ENCODE peak calls at places on chromosomes 7 and 10, in eight cellular contexts. F is left colon; C is lung microvascular endothelial cell; O is activated CD4-positive, CD25-positive, alpha-beta regulatory T cell; J is HEK293T; A is stimulated activated CD4-positive, alpha-beta T cell treated with anti-CD3 and anti-CD28 coated beads, Interleukin-4, amount 100 ng/mL, for 4 hours; H is Panc1; K is foreskin fibroblast. M is an unnamed sample.

GRCh38 chr7:43906327-43907010 is at the start of gene URGCP:
- DNase-seq in F (peak), C (peak), O (peak), J (peak), A (peak), H (no peak), K (peak), M (peak)

GRCh38 chr10:71729023-71729649 is 9.6 kb upstream of the C10orf105 start:
- DNase-seq in F (peak), C (no peak), O (no peak), J (no peak), A (no peak), H (no peak), K (peak), M (peak)

GRCh38 chr10:116658152-116658551 is 37.4 kb downstream of the PNLIPRP2 start:
- DNase-seq in F (no peak), C (no peak), O (no peak), J (no peak), A (no peak), H (no peak), K (no peak), M (no peak)

GRCh38 chr7:24722386-24723177 is 34.7 kb downstream of the GSDME start:
- DNase-seq in F (no peak), C (peak), O (no peak), J (peak), A (no peak), H (no peak), K (peak), M (peak)

GRCh38 chr10:33152146-33152545 is 182.3 kb downstream of the NRP1 start:
- DNase-seq in F (no peak), C (no peak), O (no peak), J (no peak), A (no peak), H (no peak), K (no peak), M (no peak)

GRCh38 chr10:117621795-117622420 is 79.4 kb downstream of the EMX2 start:
- DNase-seq in F (no peak), C (no peak), O (no peak), J (no peak), A (no peak), H (no peak), K (no peak), M (no peak)

GRCh38 chr10:68543004-68543918 is 15.9 kb upstream of the SLC25A16 start:
- DNase-seq in F (no peak), C (no peak), O (no peak), J (no peak), A (no peak), H (peak), K (peak), M (peak)

GRCh38 chr10:7285545-7286322 is 125.1 kb downstream of the SFMBT2 start:
- DNase-seq in F (no peak), C (no peak), O (no peak), J (no peak), A (no peak), H (no peak), K (peak), M (no peak)

GRCh38 chr7:101198476-101198875 is 2.4 kb downstream of the MOGAT3 start:
- DNase-seq in F (no peak), C (no peak), O (no peak), J (no peak), A (no peak), H (no peak), K (no peak), M (no peak)

GRCh38 chr7:129069021-129069420 is 14.1 kb upstream of the TNPO3 start:
- DNase-seq in F (no peak), C (no peak), O (no peak), J (no peak), A (no peak), H (no peak), K (no peak), M (no peak)

GRCh38 chr10:72068901-72069446 is 19.4 kb downstream of the SPOCK2 start:
- DNase-seq in F (no peak), C (no peak), O (no peak), J (no peak), A (no peak), H (no peak), K (no peak), M (peak)

GRCh38 chr10:16927536-16927935 is 110.3 kb upstream of the RSU1 start:
- DNase-seq in F (no peak), C (peak), O (no peak), J (no peak), A (no peak), H (no peak), K (no peak), M (no peak)

GRCh38 chr10:59905066-59905734 is 1.2 kb downstream of the CCDC6 start:
- DNase-seq in F (peak), C (peak), O (no peak), J (peak), A (peak), H (no peak), K (peak), M (peak)

GRCh38 chr7:47094462-47094861 is 487.4 kb downstream of the TNS3 start:
- DNase-seq in F (no peak), C (no peak), O (no peak), J (no peak), A (no peak), H (no peak), K (no peak), M (no peak)

GRCh38 chr10:60809157-60809556 is 30.9 kb downstream of the CDK1 start:
- DNase-seq in F (no peak), C (no peak), O (no peak), J (no peak), A (no peak), H (no peak), K (peak), M (peak)

GRCh38 chr10:72328829-72329204 is 25.9 kb downstream of the DNAJB12 start:
- DNase-seq in F (no peak), C (no peak), O (no peak), J (no peak), A (no peak), H (no peak), K (no peak), M (no peak)

GRCh38 chr7:140304071-140304799 is 94.1 kb downstream of the SLC37A3 start:
- DNase-seq in F (no peak), C (peak), O (no peak), J (no peak), A (no peak), H (no peak), K (peak), M (peak)

GRCh38 chr10:97869091-97870042 is 19.7 kb downstream of the GOLGA7B start:
- DNase-seq in F (peak), C (peak), O (peak), J (peak), A (peak), H (peak), K (peak), M (peak)

GRCh38 chr7:98990356-98990755 is 112.0 kb downstream of the TRRAP start:
- DNase-seq in F (no peak), C (no peak), O (no peak), J (no peak), A (no peak), H (no peak), K (no peak), M (no peak)

GRCh38 chr7:147756290-147756689 is 834.3 kb upstream of the C7orf33 start:
- DNase-seq in F (no peak), C (no peak), O (no peak), J (no peak), A (no peak), H (no peak), K (no peak), M (no peak)

GRCh38 chr10:6385683-6386082 is 183.0 kb downstream of the PFKFB3 start:
- DNase-seq in F (no peak), C (no peak), O (no peak), J (no peak), A (no peak), H (no peak), K (peak), M (peak)

GRCh38 chr7:158976849-158977593 is 120.7 kb downstream of the DYNC2I1 start:
- DNase-seq in F (peak), C (peak), O (peak), J (peak), A (peak), H (peak), K (peak), M (peak)

GRCh38 chr7:28575241-28575643 is 162.9 kb downstream of the CREB5 start:
- DNase-seq in F (no peak), C (no peak), O (no peak), J (no peak), A (no peak), H (no peak), K (peak), M (no peak)

GRCh38 chr7:107332488-107333269 is 137.2 kb upstream of the GPR22 start:
- DNase-seq in F (no peak), C (peak), O (no peak), J (no peak), A (no peak), H (no peak), K (no peak), M (no peak)

GRCh38 chr10:124728071-124728829 is 15.9 kb downstream of the FAM53B start:
- DNase-seq in F (peak), C (peak), O (no peak), J (no peak), A (no peak), H (no peak), K (peak), M (no peak)